ENCODE peak calls at places on chromosome 7, in six cellular contexts. V, T, S, R, N and L are unnamed samples.
A peak's percentile ranks its signal among the peaks of the same experiment; 100 is the strongest.

GRCh38 chr7:50507898-50508470 is 57.2 kb downstream of the DDC start:
- DNase-seq in V (no peak), T (no peak), S (no peak), R (no peak), N (no peak), L (peak; percentile 86)

GRCh38 chr7:10106609-10107008 is 867.1 kb upstream of the PHF14 start:
- DNase-seq in V (no peak), T (no peak), S (no peak), R (no peak), N (no peak), L (no peak)

GRCh38 chr7:42605800-42606199 is 306.1 kb downstream of the C7orf25 start:
- DNase-seq in V (no peak), T (no peak), S (no peak), R (no peak), N (no peak), L (no peak)

GRCh38 chr7:155756322-155756721 is 55.9 kb downstream of the SHH start:
- DNase-seq in V (no peak), T (no peak), S (no peak), R (no peak), N (no peak), L (no peak)

GRCh38 chr7:151706568-151707469 is 170.1 kb downstream of the PRKAG2 start:
- DNase-seq in V (peak; percentile 31), T (no peak), S (no peak), R (no peak), N (no peak), L (no peak)

GRCh38 chr7:148155826-148156225 is 434.7 kb upstream of the C7orf33 start:
- DNase-seq in V (no peak), T (no peak), S (no peak), R (no peak), N (no peak), L (no peak)

GRCh38 chr7:135263321-135263970 is 29.8 kb downstream of the STRA8 start:
- DNase-seq in V (no peak), T (no peak), S (no peak), R (no peak), N (no peak), L (no peak)

GRCh38 chr7:32476816-32477648 is 13.1 kb downstream of the LSM5 start:
- DNase-seq in V (no peak), T (no peak), S (no peak), R (no peak), N (no peak), L (no peak)

GRCh38 chr7:38932509-38933168 is 23.6 kb upstream of the VPS41 start:
- DNase-seq in V (peak; percentile 25), T (peak; percentile 43), S (peak; percentile 55), R (peak; percentile 28), N (peak; percentile 25), L (peak; percentile 53)

GRCh38 chr7:157613575-157614322 is 276.9 kb downstream of the DNAJB6 start:
- DNase-seq in V (no peak), T (no peak), S (no peak), R (no peak), N (no peak), L (no peak)

GRCh38 chr7:82441916-82442478 is 1.6 kb downstream of the CACNA2D1 start:
- DNase-seq in V (peak; percentile 41), T (no peak), S (no peak), R (no peak), N (no peak), L (peak; percentile 23)

GRCh38 chr7:73969991-73970390 is 58.0 kb upstream of the ELN start:
- DNase-seq in V (no peak), T (no peak), S (no peak), R (no peak), N (no peak), L (peak; percentile 21)

GRCh38 chr7:157000047-157000726 is 10.3 kb downstream of the MNX1 start:
- DNase-seq in V (no peak), T (no peak), S (no peak), R (no peak), N (no peak), L (peak; percentile 58)

GRCh38 chr7:92685146-92686042 is 95.2 kb upstream of the FAM133B start:
- DNase-seq in V (no peak), T (no peak), S (no peak), R (no peak), N (no peak), L (no peak)

GRCh38 chr7:5143935-5144903 is 45.8 kb upstream of the WIPI2 start:
- DNase-seq in V (peak; percentile 1), T (no peak), S (no peak), R (no peak), N (no peak), L (peak; percentile 40)

GRCh38 chr7:21867816-21868646 is 77.7 kb downstream of the CDCA7L start:
- DNase-seq in V (no peak), T (no peak), S (no peak), R (no peak), N (no peak), L (no peak)

GRCh38 chr7:73986158-73986631 is 41.8 kb upstream of the ELN start:
- DNase-seq in V (no peak), T (no peak), S (no peak), R (no peak), N (no peak), L (peak; percentile 51)

GRCh38 chr7:151858456-151858855 is 18.5 kb downstream of the PRKAG2 start:
- DNase-seq in V (no peak), T (no peak), S (no peak), R (no peak), N (no peak), L (no peak)

GRCh38 chr7:77331938-77332695 is 84.0 kb downstream of the GSAP start:
- DNase-seq in V (peak; percentile 92), T (peak; percentile 74), S (peak; percentile 87), R (peak; percentile 76), N (peak; percentile 15), L (peak; percentile 89)

GRCh38 chr7:150976529-150977381 is 1.4 kb downstream of the KCNH2 start:
- DNase-seq in V (no peak), T (no peak), S (no peak), R (no peak), N (no peak), L (peak; percentile 85)

GRCh38 chr7:33212144-33212543 is 82.8 kb downstream of the BBS9 start:
- DNase-seq in V (no peak), T (no peak), S (no peak), R (no peak), N (no peak), L (no peak)

GRCh38 chr7:117951711-117952280 is 78.6 kb upstream of the CTTNBP2 start:
- DNase-seq in V (no peak), T (no peak), S (no peak), R (no peak), N (no peak), L (no peak)

GRCh38 chr7:142104550-142105527 is 6.7 kb upstream of the MGAM2 start:
- DNase-seq in V (no peak), T (peak; percentile 50), S (peak; percentile 27), R (peak; percentile 90), N (no peak), L (no peak)

GRCh38 chr7:157650801-157651200 is 314.0 kb downstream of the DNAJB6 start:
- DNase-seq in V (no peak), T (no peak), S (no peak), R (no peak), N (no peak), L (no peak)

GRCh38 chr7:17903337-17903736 is 37.0 kb downstream of the SNX13 start:
- DNase-seq in V (no peak), T (no peak), S (no peak), R (peak; percentile 30), N (no peak), L (no peak)
- TF ChIP-seq RAD21 in V (no peak), T (no peak), S (no peak), R (no peak), N (no peak), L (no peak)

DNA sequence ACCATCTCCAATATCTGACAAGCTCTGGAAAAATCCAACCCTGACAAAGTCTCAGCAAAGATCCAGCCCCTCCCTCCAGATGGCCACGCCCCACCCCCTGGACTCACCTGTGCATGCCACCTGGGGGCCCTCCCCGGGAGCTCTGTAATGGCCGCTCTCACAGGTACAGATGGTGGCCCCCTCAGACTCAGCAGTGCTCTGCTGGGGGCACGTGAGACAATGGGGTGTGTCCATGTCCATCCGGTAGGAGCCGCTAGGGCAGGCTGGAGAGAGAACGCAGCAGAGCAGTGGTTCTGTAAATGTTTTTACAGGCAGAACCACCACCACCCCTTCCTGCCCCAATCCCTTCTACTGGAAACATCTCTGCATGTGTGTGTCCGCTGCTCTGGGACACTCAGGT is 9.5 kb downstream of the EPHA1 start:
- DNase-seq in V (no peak), T (no peak), S (no peak), R (no peak), N (no peak), L (no peak)
- TF ChIP-seq RAD21 in V (no peak), T (no peak), S (no peak), R (no peak), N (no peak), L (no peak)

DNA sequence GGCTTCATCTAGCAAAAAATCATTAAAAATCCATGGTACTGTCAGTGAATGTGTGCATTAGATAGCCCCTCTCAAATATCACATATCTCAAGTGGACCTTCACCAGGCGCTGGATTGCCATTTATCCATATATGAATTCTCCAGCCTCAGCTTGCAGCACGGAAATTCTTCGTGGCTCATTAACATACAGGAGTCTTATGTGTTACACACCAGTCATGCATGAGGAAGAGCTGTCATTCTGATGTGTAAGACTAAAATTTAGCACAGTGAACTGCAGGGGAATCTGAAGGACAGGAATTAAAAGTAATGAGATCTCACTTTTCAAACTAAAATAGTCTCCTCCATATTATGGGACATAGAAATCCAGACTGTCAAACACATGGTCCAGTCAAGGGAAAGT is 542.4 kb upstream of the DPP6 start:
- DNase-seq in V (no peak), T (no peak), S (no peak), R (no peak), N (no peak), L (no peak)
- TF ChIP-seq RAD21 in V (no peak), T (no peak), S (no peak), R (no peak), N (no peak), L (no peak)

GRCh38 chr7:108311446-108312168 is 144.6 kb downstream of the NRCAM start:
- DNase-seq in V (no peak), T (no peak), S (no peak), R (no peak), N (no peak), L (no peak)

GRCh38 chr7:108308276-108308675 is 148.0 kb downstream of the NRCAM start:
- DNase-seq in V (no peak), T (no peak), S (no peak), R (no peak), N (no peak), L (no peak)

GRCh38 chr7:108307246-108307982 is 148.8 kb downstream of the NRCAM start:
- DNase-seq in V (no peak), T (no peak), S (no peak), R (no peak), N (no peak), L (peak; percentile 14)

GRCh38 chr7:108310351-108310750 is 145.9 kb downstream of the NRCAM start:
- DNase-seq in V (no peak), T (no peak), S (no peak), R (no peak), N (no peak), L (no peak)

GRCh38 chr7:108308913-108309312 is 147.3 kb downstream of the NRCAM start:
- DNase-seq in V (no peak), T (no peak), S (no peak), R (no peak), N (no peak), L (no peak)
- TF ChIP-seq RAD21 in V (no peak), T (no peak), S (no peak), R (no peak), N (no peak), L (no peak)